ENCODE peak calls at places on chromosomes 16 and 17, in nine cellular contexts. N, Y, S, X, O, K, W, V and Q are unnamed samples.

GRCh38 chr17:81248649-81249048 is 9.5 kb downstream of the NDUFAF8 start:
- DNase-seq in O (no peak), V (no peak), X (no peak), W (no peak), N (no peak), Y (no peak), S (no peak), K (no peak), Q (no peak)

GRCh38 chr16:28876973-28877641 is 1.2 kb upstream of the ATP2A1 start:
- DNase-seq in Y (no peak), S (no peak), V (no peak), K (no peak), N (no peak), O (no peak), X (no peak), W (no peak), Q (no peak)

GRCh38 chr17:2837147-2837561 is 40.9 kb downstream of the RAP1GAP2 start:
- DNase-seq in Y (no peak), W (no peak), O (no peak), S (no peak), K (peak), N (no peak), X (no peak), V (peak), Q (no peak)

GRCh38 chr17:72587773-72588511 is 467.1 kb downstream of the SOX9 start:
- DNase-seq in Y (no peak), V (peak), O (peak), W (no peak), N (peak), S (no peak), X (no peak), K (no peak), Q (no peak)

GRCh38 chr17:75288784-75289121 is 480 bp downstream of the SLC25A19 start:
- DNase-seq in W (no peak), Y (no peak), S (no peak), X (no peak), O (peak), K (no peak), V (peak), N (peak), Q (no peak)

GRCh38 chr17:41812176-41813038 is at the start of gene FKBP10:
- DNase-seq in K (peak), N (peak), Y (peak), O (peak), W (peak), V (peak), X (peak), S (peak), Q (no peak)

GRCh38 chr16:8849411-8850011 is 19.3 kb downstream of the CARHSP1 start:
- DNase-seq in V (no peak), W (peak), X (no peak), S (peak), Y (no peak), N (no peak), O (no peak), K (no peak), Q (no peak)

GRCh38 chr17:40648326-40648968 is 829 bp upstream of the SMARCE1 start:
- DNase-seq in S (no peak), V (no peak), N (peak), Y (peak), X (no peak), O (peak), K (no peak), W (peak), Q (no peak)

GRCh38 chr16:68085259-68086071 is at the start of gene NFATC3:
- DNase-seq in V (peak), N (peak), K (peak), O (peak), X (no peak), Y (no peak), S (peak), W (peak), Q (peak)

GRCh38 chr17:70144260-70144846 is 25.0 kb upstream of the KCNJ2 start:
- DNase-seq in O (no peak), S (no peak), K (no peak), V (peak), N (no peak), W (peak), Y (peak), X (no peak), Q (no peak)